ENCODE peak calls at places on chromosomes 5 and 9, in five cellular contexts. One of them, this sample, is unnamed.

GRCh38 chr9:78666818-78667429 is 370.0 kb downstream of the PSAT1 start:
- DNase-seq in memory B cell: no peak
- DNase-seq in activated CD4-positive, alpha-beta T cell treated with anti-CD3 and anti-CD28 coated beads, Interleukin-2, amount 10 ng/mL, durations not matched to agents 7 days and 5 days: no peak
- DNase-seq in posterior cingulate gyrus: no peak
- DNase-seq in iPS-NIHi11: no peak
- DNase-seq in this sample: no peak

GRCh38 chr9:17509698-17510097 is 69.2 kb upstream of the SH3GL2 start:
- DNase-seq in iPS-NIHi11: no peak
- DNase-seq in activated CD4-positive, alpha-beta T cell treated with anti-CD3 and anti-CD28 coated beads, Interleukin-2, amount 10 ng/mL, durations not matched to agents 7 days and 5 days: no peak
- DNase-seq in posterior cingulate gyrus: no peak
- DNase-seq in memory B cell: no peak
- DNase-seq in this sample: no peak

GRCh38 chr9:96553070-96553469 is 66.6 kb downstream of the CDC14B start:
- DNase-seq in memory B cell: no peak
- DNase-seq in posterior cingulate gyrus: no peak
- DNase-seq in iPS-NIHi11: no peak
- DNase-seq in activated CD4-positive, alpha-beta T cell treated with anti-CD3 and anti-CD28 coated beads, Interleukin-2, amount 10 ng/mL, durations not matched to agents 7 days and 5 days: no peak
- DNase-seq in this sample: no peak

GRCh38 chr5:178386532-178386931 is 153.9 kb upstream of the PHYKPL start:
- DNase-seq in iPS-NIHi11: no peak
- DNase-seq in memory B cell: no peak
- DNase-seq in activated CD4-positive, alpha-beta T cell treated with anti-CD3 and anti-CD28 coated beads, Interleukin-2, amount 10 ng/mL, durations not matched to agents 7 days and 5 days: no peak
- DNase-seq in posterior cingulate gyrus: peak
- DNase-seq in this sample: no peak

GRCh38 chr5:128380324-128380723 is 157.7 kb downstream of the FBN2 start:
- DNase-seq in activated CD4-positive, alpha-beta T cell treated with anti-CD3 and anti-CD28 coated beads, Interleukin-2, amount 10 ng/mL, durations not matched to agents 7 days and 5 days: no peak
- DNase-seq in iPS-NIHi11: peak
- DNase-seq in memory B cell: no peak
- DNase-seq in posterior cingulate gyrus: no peak
- DNase-seq in this sample: no peak

GRCh38 chr9:133149130-133150015 is 14.3 kb downstream of the GBGT1 start:
- DNase-seq in memory B cell: peak
- DNase-seq in iPS-NIHi11: peak
- DNase-seq in posterior cingulate gyrus: peak
- DNase-seq in activated CD4-positive, alpha-beta T cell treated with anti-CD3 and anti-CD28 coated beads, Interleukin-2, amount 10 ng/mL, durations not matched to agents 7 days and 5 days: peak
- DNase-seq in this sample: peak

GRCh38 chr5:126461838-126462237 is 38.6 kb downstream of the GRAMD2B start:
- DNase-seq in iPS-NIHi11: no peak
- DNase-seq in posterior cingulate gyrus: no peak
- DNase-seq in activated CD4-positive, alpha-beta T cell treated with anti-CD3 and anti-CD28 coated beads, Interleukin-2, amount 10 ng/mL, durations not matched to agents 7 days and 5 days: no peak
- DNase-seq in memory B cell: no peak
- DNase-seq in this sample: no peak

GRCh38 chr5:43616535-43616934 is 13.6 kb downstream of the NNT start:
- DNase-seq in memory B cell: no peak
- DNase-seq in posterior cingulate gyrus: no peak
- DNase-seq in iPS-NIHi11: no peak
- DNase-seq in activated CD4-positive, alpha-beta T cell treated with anti-CD3 and anti-CD28 coated beads, Interleukin-2, amount 10 ng/mL, durations not matched to agents 7 days and 5 days: no peak
- DNase-seq in this sample: no peak

GRCh38 chr9:126650830-126651341 is 37.2 kb downstream of the LMX1B start:
- DNase-seq in activated CD4-positive, alpha-beta T cell treated with anti-CD3 and anti-CD28 coated beads, Interleukin-2, amount 10 ng/mL, durations not matched to agents 7 days and 5 days: no peak
- DNase-seq in iPS-NIHi11: no peak
- DNase-seq in posterior cingulate gyrus: no peak
- DNase-seq in memory B cell: no peak
- DNase-seq in this sample: no peak

GRCh38 chr5:139481580-139482049 is 943 bp downstream of the STING1 start:
- DNase-seq in iPS-NIHi11: no peak
- DNase-seq in memory B cell: no peak
- DNase-seq in activated CD4-positive, alpha-beta T cell treated with anti-CD3 and anti-CD28 coated beads, Interleukin-2, amount 10 ng/mL, durations not matched to agents 7 days and 5 days: peak
- DNase-seq in posterior cingulate gyrus: peak
- DNase-seq in this sample: no peak

GRCh38 chr5:73896668-73897067 is 270.7 kb downstream of the ARHGEF28 start:
- DNase-seq in iPS-NIHi11: no peak
- DNase-seq in activated CD4-positive, alpha-beta T cell treated with anti-CD3 and anti-CD28 coated beads, Interleukin-2, amount 10 ng/mL, durations not matched to agents 7 days and 5 days: no peak
- DNase-seq in posterior cingulate gyrus: no peak
- DNase-seq in memory B cell: no peak
- DNase-seq in this sample: no peak

GRCh38 chr5:143812085-143812705 is at the start of gene HMHB1:
- DNase-seq in memory B cell: no peak
- DNase-seq in posterior cingulate gyrus: no peak
- DNase-seq in activated CD4-positive, alpha-beta T cell treated with anti-CD3 and anti-CD28 coated beads, Interleukin-2, amount 10 ng/mL, durations not matched to agents 7 days and 5 days: no peak
- DNase-seq in iPS-NIHi11: no peak
- DNase-seq in this sample: no peak

GRCh38 chr5:170262061-170262764 is 29.4 kb downstream of the C5orf58 start:
- DNase-seq in memory B cell: no peak
- DNase-seq in posterior cingulate gyrus: no peak
- DNase-seq in iPS-NIHi11: no peak
- DNase-seq in activated CD4-positive, alpha-beta T cell treated with anti-CD3 and anti-CD28 coated beads, Interleukin-2, amount 10 ng/mL, durations not matched to agents 7 days and 5 days: peak
- DNase-seq in this sample: no peak

GRCh38 chr9:69674741-69675438 is 2.7 kb upstream of the APBA1 start:
- DNase-seq in posterior cingulate gyrus: no peak
- DNase-seq in iPS-NIHi11: no peak
- DNase-seq in memory B cell: no peak
- DNase-seq in activated CD4-positive, alpha-beta T cell treated with anti-CD3 and anti-CD28 coated beads, Interleukin-2, amount 10 ng/mL, durations not matched to agents 7 days and 5 days: no peak
- DNase-seq in this sample: no peak

GRCh38 chr9:88184986-88185385 is 46.7 kb upstream of the SPATA31C2 start:
- DNase-seq in activated CD4-positive, alpha-beta T cell treated with anti-CD3 and anti-CD28 coated beads, Interleukin-2, amount 10 ng/mL, durations not matched to agents 7 days and 5 days: no peak
- DNase-seq in iPS-NIHi11: no peak
- DNase-seq in posterior cingulate gyrus: no peak
- DNase-seq in memory B cell: no peak
- DNase-seq in this sample: no peak

This sample was measured in stimulated activated naive B cell treated with anti-CD40 and anti-IgM and Interleukin-4, amounts not matched to agents 10 μg/mL and 1 μg/mL and 100 μg/mL, for 72 hours.